ENCODE peak calls at places on chromosomes 7 and 10, in eight cellular contexts. Z is PC-3; I is IMR-90; A is neuronal stem cell; M is left ventricle myocardium inferior; L is HCT116; Y is CD4-positive, alpha-beta memory T cell; S is SK-N-SH. V is an unnamed sample. For H3K27me3 and H3K36me3, the result is how much of the 10 kb centered on the place peaks cover.

GRCh38 chr7:2954433-2954853 is 89.2 kb downstream of the CARD11 start:
- DNase-seq in Z (no peak), I (no peak), A (no peak), M (no peak), L (no peak), Y (no peak), S (no peak), V (no peak)

GRCh38 chr7:105911961-105912575 is 35.7 kb upstream of the ATXN7L1 start:
- DNase-seq in Z (no peak), I (peak), A (no peak), M (no peak), L (no peak), Y (no peak), S (no peak), V (no peak)

GRCh38 chr10:73593812-73594211 is 2.7 kb upstream of the USP54 start:
- DNase-seq in Z (no peak), I (no peak), A (no peak), M (no peak), L (no peak), Y (no peak), S (no peak), V (no peak)

GRCh38 chr10:28135258-28135657 is 136.4 kb upstream of the ODAD2 start:
- DNase-seq in Z (peak), I (peak), A (no peak), M (no peak), L (no peak), Y (no peak), S (no peak), V (no peak)

GRCh38 chr7:1377111-1377909 is 82.0 kb downstream of the MICALL2 start:
- DNase-seq in Z (no peak), I (no peak), A (no peak), M (no peak), L (no peak), Y (no peak), S (peak), V (no peak)

GRCh38 chr7:80039255-80039884 is 95.3 kb upstream of the GNAI1 start:
- DNase-seq in Z (no peak), I (peak), A (no peak), M (no peak), L (no peak), Y (no peak), S (no peak), V (no peak)

GRCh38 chr10:101292194-101293006 is 61.6 kb upstream of the BTRC start:
- DNase-seq in Z (no peak), I (no peak), A (no peak), M (peak), L (no peak), Y (no peak), S (peak), V (peak)

GRCh38 chr7:90666186-90666585 is 70.1 kb downstream of the CDK14 start:
- DNase-seq in Z (no peak), I (peak), A (no peak), M (peak), L (no peak), Y (no peak), S (no peak), V (no peak)

GRCh38 chr7:38013246-38013645 is 92.8 kb downstream of the EPDR1 start:
- DNase-seq in Z (no peak), I (no peak), A (no peak), M (no peak), L (no peak), Y (no peak), S (no peak), V (no peak)

GRCh38 chr7:81155654-81156373 is 237.0 kb upstream of the SEMA3C start:
- DNase-seq in Z (peak), I (no peak), A (no peak), M (no peak), L (peak), Y (no peak), S (no peak), V (no peak)

GRCh38 chr7:158487546-158488224 is 99.9 kb downstream of the PTPRN2 start:
- DNase-seq in Z (no peak), I (no peak), A (no peak), M (no peak), L (no peak), Y (no peak), S (no peak), V (peak)

GRCh38 chr7:65951837-65952578 is 30.0 kb downstream of the GUSB start:
- DNase-seq in Z (peak), I (no peak), A (no peak), M (no peak), L (no peak), Y (no peak), S (no peak), V (no peak)

GRCh38 chr7:108265007-108265406 is 134.8 kb upstream of the LAMB4 start:
- DNase-seq in Z (no peak), I (no peak), A (no peak), M (no peak), L (no peak), Y (no peak), S (no peak), V (no peak)

GRCh38 chr10:132913559-132914115 is 28.7 kb downstream of the CFAP46 start:
- DNase-seq in Z (no peak), I (no peak), A (no peak), M (no peak), L (no peak), Y (no peak), S (no peak), V (no peak)

GRCh38 chr7:50359995-50360925 is 55.7 kb downstream of the IKZF1 start:
- DNase-seq in Z (no peak), I (no peak), A (no peak), M (no peak), L (no peak), Y (peak), S (peak), V (no peak)

GRCh38 chr7:108149119-108149518 is 19.0 kb upstream of the LAMB4 start:
- DNase-seq in Z (no peak), I (no peak), A (no peak), M (no peak), L (no peak), Y (no peak), S (no peak), V (no peak)

GRCh38 chr7:46660402-46660801 is 739.3 kb upstream of the IGFBP3 start:
- DNase-seq in Z (no peak), I (peak), A (no peak), M (no peak), L (no peak), Y (no peak), S (no peak), V (no peak)

GRCh38 chr7:108407674-108408073 is 48.6 kb downstream of the NRCAM start:
- DNase-seq in Z (no peak), I (no peak), A (no peak), M (no peak), L (no peak), Y (no peak), S (no peak), V (no peak)

GRCh38 chr7:28355553-28356319 is 56.6 kb upstream of the CREB5 start:
- DNase-seq in Z (no peak), I (no peak), A (no peak), M (no peak), L (no peak), Y (no peak), S (no peak), V (no peak)

DNA sequence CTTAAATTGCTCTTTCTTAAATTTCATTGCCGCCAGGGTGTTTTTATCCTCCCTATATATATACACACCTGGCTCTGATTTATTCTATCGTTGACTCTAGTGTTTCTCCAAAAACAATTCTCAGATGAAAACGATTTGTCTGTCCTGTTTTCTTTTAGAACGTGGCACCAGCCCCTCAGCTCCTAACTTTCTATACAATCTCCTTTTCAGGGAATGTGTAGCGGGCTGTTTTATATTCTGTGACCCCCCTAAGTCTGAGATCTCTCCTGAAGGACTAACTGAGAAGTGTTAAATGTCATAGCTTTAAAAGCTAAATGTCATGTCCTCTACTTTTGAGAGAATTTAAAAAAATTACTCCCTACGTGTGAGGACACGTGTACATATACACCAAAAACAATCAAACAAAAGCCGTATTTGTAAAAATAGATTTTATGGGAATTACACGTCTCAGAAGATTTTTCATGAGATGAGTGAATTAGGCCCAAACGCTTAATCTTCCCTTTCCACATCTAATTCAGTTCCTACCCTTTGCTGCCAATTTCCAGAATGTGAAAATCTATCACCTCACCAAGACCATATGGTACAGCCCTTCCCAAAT is 791 bp upstream of the CTTNBP2 start:
- DNase-seq in Z (no peak), I (no peak), A (no peak), M (no peak), L (no peak), Y (no peak), S (no peak), V (no peak)
- H3K4me3 ChIP-seq in Z (peak), I (peak), A (peak), M (peak), L (peak), Y (no peak), S (peak), V (peak)

GRCh38 chr10:123148414-123149161 is 652 bp downstream of the HMX2 start:
- DNase-seq in Z (no peak), I (no peak), A (peak), M (no peak), L (no peak), Y (no peak), S (peak), V (peak)
- H3K27me3 ChIP-seq in Z (under half), I (half or more), A (half or more), M (half or more), L (under half), Y (half or more), S (half or more), V (half or more)

GRCh38 chr10:3926268-3926667 is 141.3 kb upstream of the KLF6 start:
- DNase-seq in Z (no peak), I (no peak), A (no peak), M (no peak), L (no peak), Y (no peak), S (no peak), V (no peak)
- H3K36me3 ChIP-seq in Z (under half), I (under half), A (under half), M (under half), L (under half), Y (under half), S (under half), V (under half)

GRCh38 chr10:77386365-77386764 is 251.2 kb downstream of the KCNMA1 start:
- DNase-seq in Z (no peak), I (no peak), A (no peak), M (no peak), L (no peak), Y (no peak), S (no peak), V (no peak)

GRCh38 chr10:77387247-77387646 is 250.4 kb downstream of the KCNMA1 start:
- DNase-seq in Z (no peak), I (no peak), A (no peak), M (no peak), L (no peak), Y (no peak), S (no peak), V (no peak)

GRCh38 chr10:77385315-77385714 is 252.3 kb downstream of the KCNMA1 start:
- DNase-seq in Z (no peak), I (no peak), A (no peak), M (no peak), L (no peak), Y (no peak), S (no peak), V (no peak)

GRCh38 chr10:77388571-77388970 is 249.0 kb downstream of the KCNMA1 start:
- DNase-seq in Z (no peak), I (no peak), A (no peak), M (no peak), L (no peak), Y (no peak), S (no peak), V (no peak)

DNA sequence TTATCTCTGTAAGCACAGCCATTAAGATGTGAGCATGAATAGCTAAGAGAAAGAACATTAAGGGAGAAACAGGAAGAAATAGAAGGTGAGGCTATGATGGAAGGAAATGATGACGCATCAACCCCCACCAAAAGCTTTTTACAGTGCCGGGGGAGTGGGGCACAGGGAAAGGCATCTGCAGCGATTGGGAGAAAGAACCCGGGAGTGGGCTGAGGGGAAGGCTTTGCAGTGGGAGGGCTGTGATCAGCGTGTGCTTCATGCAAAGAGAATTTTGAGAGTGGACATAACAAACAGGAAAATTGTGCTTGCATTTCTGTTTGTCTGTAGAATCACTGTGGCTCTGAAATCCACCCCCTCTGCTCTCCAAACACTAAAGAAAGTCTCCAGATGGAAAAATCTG is 250.8 kb downstream of the KCNMA1 start:
- DNase-seq in Z (peak), I (peak), A (no peak), M (no peak), L (no peak), Y (no peak), S (no peak), V (no peak)
- H3K4me3 ChIP-seq in Z (peak), I (peak), A (no peak), M (no peak), L (no peak), Y (no peak), S (no peak), V (no peak)

GRCh38 chr7:26813426-26813825 is 51.0 kb downstream of the SKAP2 start:
- DNase-seq in Z (no peak), I (peak), A (no peak), M (no peak), L (no peak), Y (no peak), S (no peak), V (no peak)
- H3K27me3 ChIP-seq in Z (under half), I (under half), A (under half), M (under half), L (under half), Y (under half), S (under half), V (under half)

DNA sequence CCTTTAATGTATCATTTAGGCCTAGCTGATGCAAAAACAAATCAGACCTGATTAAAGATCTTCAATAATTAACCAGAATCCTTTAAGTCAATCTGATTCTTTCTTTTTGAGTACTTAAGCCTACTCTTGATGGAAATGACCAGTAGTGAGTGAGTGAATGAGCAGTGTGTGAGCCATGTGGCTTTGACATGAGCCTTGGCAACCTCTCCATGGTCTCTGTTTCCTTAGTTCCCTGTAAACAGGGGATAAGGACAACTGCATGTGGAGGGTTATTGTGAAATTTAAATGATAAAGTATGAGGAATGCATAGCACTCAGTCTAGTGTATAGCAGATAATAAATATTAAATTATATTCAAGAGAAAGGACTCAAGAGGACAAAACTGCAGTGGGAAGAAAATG is 155.2 kb downstream of the BMPER start:
- DNase-seq in Z (no peak), I (peak), A (no peak), M (no peak), L (no peak), Y (no peak), S (no peak), V (no peak)
- H3K36me3 ChIP-seq in Z (under half), I (under half), A (under half), M (under half), L (under half), Y (under half), S (under half), V (under half)

DNA sequence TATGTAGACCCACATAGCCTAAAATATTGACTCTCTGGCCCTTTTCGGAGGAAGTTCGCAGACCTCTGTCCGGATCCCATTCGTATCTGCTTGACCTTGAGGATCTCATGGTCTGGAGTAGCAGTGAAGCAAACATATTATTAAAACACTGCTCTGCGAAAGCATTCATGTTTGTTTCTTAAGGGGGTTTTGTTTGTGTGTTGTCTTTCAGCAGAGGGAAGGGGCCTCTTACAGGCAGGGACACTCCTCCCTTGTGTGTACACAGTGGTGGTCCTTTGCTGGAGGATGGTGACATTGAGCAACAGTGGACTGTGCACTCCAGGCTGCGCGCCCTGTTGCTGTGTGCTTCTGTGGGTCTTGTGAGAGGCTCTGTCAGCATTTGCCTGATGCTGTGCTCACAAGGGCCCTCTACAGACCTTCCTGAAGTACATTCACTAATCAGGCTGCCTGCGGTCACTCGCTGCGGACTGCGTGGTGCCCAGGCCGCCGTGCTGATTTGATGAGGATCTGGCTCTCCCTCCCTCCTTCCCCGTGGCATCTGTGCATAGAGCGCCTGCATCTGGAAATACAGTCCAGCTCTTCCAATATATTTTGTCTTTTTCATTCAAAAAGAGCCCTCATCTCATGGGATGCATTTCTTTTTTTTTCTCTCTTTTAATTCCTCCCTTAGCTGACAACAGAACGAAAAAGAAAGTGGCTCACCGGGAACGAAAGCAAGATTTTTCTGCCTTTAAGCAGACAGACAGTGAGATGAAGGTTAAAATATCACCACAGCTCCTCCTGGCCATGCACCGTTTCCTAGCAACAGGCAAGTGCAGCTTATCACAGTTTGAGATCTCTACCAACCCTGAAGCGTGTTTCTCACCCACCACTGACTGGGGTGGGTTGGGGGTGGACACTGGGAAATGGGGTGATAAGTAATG is 135.8 kb downstream of the CNNM2 start:
- DNase-seq in Z (peak), I (peak), A (peak), M (peak), L (no peak), Y (peak), S (peak), V (peak)
- H3K4me3 ChIP-seq in Z (peak), I (peak), A (no peak), M (peak), L (no peak), Y (peak), S (peak), V (no peak)